ENCODE peak calls at places on chromosomes 13 and 19, in nine cellular contexts. One of them, this sample, is unnamed.

GRCh38 chr13:110421696-110422395 is 114.8 kb downstream of the COL4A2 start:
- DNase-seq in lower leg skin: no peak
- DNase-seq in astrocyte of the spinal cord: peak; percentile 96
- DNase-seq in uterus: no peak
- DNase-seq in stomach: no peak
- DNase-seq in esophagus muscularis mucosa: no peak
- DNase-seq in A549: no peak
- DNase-seq in fibroblast of lung: peak; percentile 98
- DNase-seq in NB4: peak; percentile 88
- DNase-seq in this sample: no peak

GRCh38 chr13:41822560-41822959 is 138.3 kb downstream of the VWA8 start:
- DNase-seq in lower leg skin: no peak
- DNase-seq in astrocyte of the spinal cord: no peak
- DNase-seq in uterus: no peak
- DNase-seq in stomach: no peak
- DNase-seq in esophagus muscularis mucosa: no peak
- DNase-seq in A549: no peak
- DNase-seq in fibroblast of lung: no peak
- DNase-seq in NB4: no peak
- DNase-seq in this sample: no peak

GRCh38 chr13:27728271-27728670 is 64.0 kb upstream of the GSX1 start:
- DNase-seq in lower leg skin: no peak
- DNase-seq in astrocyte of the spinal cord: no peak
- DNase-seq in uterus: no peak
- DNase-seq in stomach: no peak
- DNase-seq in esophagus muscularis mucosa: peak; percentile 78
- DNase-seq in A549: peak; percentile 14
- DNase-seq in fibroblast of lung: no peak
- DNase-seq in NB4: peak; percentile 19
- DNase-seq in this sample: no peak

GRCh38 chr13:104491951-104492350 is 1425.7 kb upstream of the SLC10A2 start:
- DNase-seq in lower leg skin: no peak
- DNase-seq in astrocyte of the spinal cord: no peak
- DNase-seq in uterus: no peak
- DNase-seq in stomach: no peak
- DNase-seq in esophagus muscularis mucosa: no peak
- DNase-seq in A549: no peak
- DNase-seq in fibroblast of lung: no peak
- DNase-seq in NB4: no peak
- DNase-seq in this sample: no peak

GRCh38 chr13:38763446-38764381 is 76.8 kb downstream of the FREM2 start:
- DNase-seq in lower leg skin: no peak
- DNase-seq in astrocyte of the spinal cord: peak; percentile 43
- DNase-seq in uterus: no peak
- DNase-seq in stomach: no peak
- DNase-seq in esophagus muscularis mucosa: no peak
- DNase-seq in A549: peak; percentile 13
- DNase-seq in fibroblast of lung: peak; percentile 38
- DNase-seq in NB4: peak; percentile 48
- DNase-seq in this sample: peak; percentile 87

GRCh38 chr13:20136781-20137703 is 23.8 kb downstream of the GJA3 start:
- DNase-seq in lower leg skin: no peak
- DNase-seq in astrocyte of the spinal cord: no peak
- DNase-seq in uterus: no peak
- DNase-seq in stomach: peak; percentile 59
- DNase-seq in esophagus muscularis mucosa: no peak
- DNase-seq in A549: peak; percentile 67
- DNase-seq in fibroblast of lung: peak; percentile 9
- DNase-seq in NB4: peak; percentile 61
- DNase-seq in this sample: no peak

GRCh38 chr19:17303940-17304267 is 679 bp upstream of the ABHD8 start:
- DNase-seq in lower leg skin: no peak
- DNase-seq in astrocyte of the spinal cord: no peak
- DNase-seq in uterus: peak; percentile 26
- DNase-seq in stomach: no peak
- DNase-seq in esophagus muscularis mucosa: no peak
- DNase-seq in A549: no peak
- DNase-seq in fibroblast of lung: no peak
- DNase-seq in NB4: no peak
- DNase-seq in this sample: no peak

GRCh38 chr13:100235311-100235901 is 146.5 kb downstream of the PCCA start:
- DNase-seq in lower leg skin: no peak
- DNase-seq in astrocyte of the spinal cord: peak; percentile 73
- DNase-seq in uterus: no peak
- DNase-seq in stomach: no peak
- DNase-seq in esophagus muscularis mucosa: no peak
- DNase-seq in A549: peak; percentile 46
- DNase-seq in fibroblast of lung: peak; percentile 43
- DNase-seq in NB4: peak; percentile 86
- DNase-seq in this sample: peak; percentile 99

GRCh38 chr13:47726394-47726793 is 274.7 kb downstream of the SUCLA2 start:
- DNase-seq in lower leg skin: no peak
- DNase-seq in astrocyte of the spinal cord: no peak
- DNase-seq in uterus: no peak
- DNase-seq in stomach: no peak
- DNase-seq in esophagus muscularis mucosa: peak; percentile 7
- DNase-seq in A549: no peak
- DNase-seq in fibroblast of lung: no peak
- DNase-seq in NB4: no peak
- DNase-seq in this sample: no peak

GRCh38 chr13:111990362-111990761 is 76.6 kb upstream of the SOX1 start:
- DNase-seq in lower leg skin: peak; percentile 37
- DNase-seq in astrocyte of the spinal cord: no peak
- DNase-seq in uterus: no peak
- DNase-seq in stomach: no peak
- DNase-seq in esophagus muscularis mucosa: no peak
- DNase-seq in A549: no peak
- DNase-seq in fibroblast of lung: no peak
- DNase-seq in NB4: no peak
- DNase-seq in this sample: no peak

GRCh38 chr13:44868397-44868796 is 120.9 kb downstream of the NUFIP1 start:
- DNase-seq in lower leg skin: no peak
- DNase-seq in astrocyte of the spinal cord: no peak
- DNase-seq in uterus: no peak
- DNase-seq in stomach: no peak
- DNase-seq in esophagus muscularis mucosa: no peak
- DNase-seq in A549: no peak
- DNase-seq in fibroblast of lung: no peak
- DNase-seq in NB4: no peak
- DNase-seq in this sample: no peak

GRCh38 chr13:28299941-28300340 is 161.6 kb downstream of the PAN3 start:
- DNase-seq in lower leg skin: no peak
- DNase-seq in astrocyte of the spinal cord: no peak
- DNase-seq in uterus: no peak
- DNase-seq in stomach: no peak
- DNase-seq in esophagus muscularis mucosa: no peak
- DNase-seq in A549: no peak
- DNase-seq in fibroblast of lung: no peak
- DNase-seq in NB4: no peak
- DNase-seq in this sample: no peak

GRCh38 chr19:2312819-2313501 is 5.0 kb upstream of the LINGO3 start:
- DNase-seq in lower leg skin: no peak
- DNase-seq in astrocyte of the spinal cord: no peak
- DNase-seq in uterus: no peak
- DNase-seq in stomach: no peak
- DNase-seq in esophagus muscularis mucosa: no peak
- DNase-seq in A549: no peak
- DNase-seq in fibroblast of lung: no peak
- DNase-seq in NB4: no peak
- DNase-seq in this sample: no peak

GRCh38 chr19:10289836-10290438 is at the start of gene ICAM5:
- DNase-seq in lower leg skin: peak; percentile 85
- DNase-seq in astrocyte of the spinal cord: no peak
- DNase-seq in uterus: no peak
- DNase-seq in stomach: no peak
- DNase-seq in esophagus muscularis mucosa: no peak
- DNase-seq in A549: peak; percentile 50
- DNase-seq in fibroblast of lung: no peak
- DNase-seq in NB4: peak; percentile 81
- DNase-seq in this sample: peak; percentile 75

GRCh38 chr13:98447130-98447529 is 129.8 kb downstream of the STK24 start:
- DNase-seq in lower leg skin: no peak
- DNase-seq in astrocyte of the spinal cord: no peak
- DNase-seq in uterus: no peak
- DNase-seq in stomach: no peak
- DNase-seq in esophagus muscularis mucosa: no peak
- DNase-seq in A549: no peak
- DNase-seq in fibroblast of lung: no peak
- DNase-seq in NB4: no peak
- DNase-seq in this sample: no peak

GRCh38 chr13:21465710-21466160 is 6.6 kb upstream of the ZDHHC20 start:
- DNase-seq in lower leg skin: no peak
- DNase-seq in astrocyte of the spinal cord: no peak
- DNase-seq in uterus: no peak
- DNase-seq in stomach: peak; percentile 85
- DNase-seq in esophagus muscularis mucosa: no peak
- DNase-seq in A549: no peak
- DNase-seq in fibroblast of lung: no peak
- DNase-seq in NB4: no peak
- DNase-seq in this sample: no peak

GRCh38 chr19:4161415-4162077 is 8.1 kb downstream of the CREB3L3 start:
- DNase-seq in lower leg skin: no peak
- DNase-seq in astrocyte of the spinal cord: no peak
- DNase-seq in uterus: no peak
- DNase-seq in stomach: no peak
- DNase-seq in esophagus muscularis mucosa: no peak
- DNase-seq in A549: no peak
- DNase-seq in fibroblast of lung: no peak
- DNase-seq in NB4: no peak
- DNase-seq in this sample: no peak

GRCh38 chr19:13428352-13428751 is 77.9 kb downstream of the CACNA1A start:
- DNase-seq in lower leg skin: no peak
- DNase-seq in astrocyte of the spinal cord: no peak
- DNase-seq in uterus: no peak
- DNase-seq in stomach: no peak
- DNase-seq in esophagus muscularis mucosa: no peak
- DNase-seq in A549: no peak
- DNase-seq in fibroblast of lung: peak; percentile 18
- DNase-seq in NB4: peak; percentile 22
- DNase-seq in this sample: peak; percentile 35

GRCh38 chr13:51249254-51249653 is 27.1 kb downstream of the FAM124A start:
- DNase-seq in lower leg skin: no peak
- DNase-seq in astrocyte of the spinal cord: no peak
- DNase-seq in uterus: no peak
- DNase-seq in stomach: no peak
- DNase-seq in esophagus muscularis mucosa: no peak
- DNase-seq in A549: no peak
- DNase-seq in fibroblast of lung: peak; percentile 30
- DNase-seq in NB4: no peak
- DNase-seq in this sample: no peak

GRCh38 chr13:51252954-51253531 is 30.8 kb downstream of the FAM124A start:
- DNase-seq in lower leg skin: no peak
- DNase-seq in astrocyte of the spinal cord: no peak
- DNase-seq in uterus: no peak
- DNase-seq in stomach: no peak
- DNase-seq in esophagus muscularis mucosa: no peak
- DNase-seq in A549: no peak
- DNase-seq in fibroblast of lung: no peak
- DNase-seq in NB4: peak; percentile 54
- DNase-seq in this sample: no peak

GRCh38 chr13:51246411-51247298 is 24.5 kb downstream of the FAM124A start:
- DNase-seq in lower leg skin: no peak
- DNase-seq in astrocyte of the spinal cord: no peak
- DNase-seq in uterus: no peak
- DNase-seq in stomach: no peak
- DNase-seq in esophagus muscularis mucosa: no peak
- DNase-seq in A549: no peak
- DNase-seq in fibroblast of lung: no peak
- DNase-seq in NB4: no peak
- DNase-seq in this sample: no peak

GRCh38 chr13:51251480-51251879 is 29.3 kb downstream of the FAM124A start:
- DNase-seq in lower leg skin: no peak
- DNase-seq in astrocyte of the spinal cord: no peak
- DNase-seq in uterus: no peak
- DNase-seq in stomach: no peak
- DNase-seq in esophagus muscularis mucosa: peak; percentile 39
- DNase-seq in A549: no peak
- DNase-seq in fibroblast of lung: no peak
- DNase-seq in NB4: no peak
- DNase-seq in this sample: no peak

GRCh38 chr13:51249767-51250741 is 27.9 kb downstream of the FAM124A start:
- DNase-seq in lower leg skin: no peak
- DNase-seq in astrocyte of the spinal cord: no peak
- DNase-seq in uterus: no peak
- DNase-seq in stomach: no peak
- DNase-seq in esophagus muscularis mucosa: peak; percentile 3
- DNase-seq in A549: no peak
- DNase-seq in fibroblast of lung: no peak
- DNase-seq in NB4: peak; percentile 35
- DNase-seq in this sample: no peak
- TF ChIP-seq CTCF in lower leg skin: no peak
- TF ChIP-seq CTCF in astrocyte of the spinal cord: peak; percentile 48
- TF ChIP-seq CTCF in uterus: no peak
- TF ChIP-seq CTCF in stomach: peak; percentile 21
- TF ChIP-seq CTCF in esophagus muscularis mucosa: no peak
- TF ChIP-seq CTCF in A549: peak; percentile 6
- TF ChIP-seq CTCF in fibroblast of lung: no peak
- TF ChIP-seq CTCF in NB4: peak; percentile 63
- TF ChIP-seq CTCF in this sample: peak; percentile 60

GRCh38 chr19:29467824-29468401 is 57.9 kb upstream of the VSTM2B start:
- DNase-seq in lower leg skin: no peak
- DNase-seq in astrocyte of the spinal cord: no peak
- DNase-seq in uterus: no peak
- DNase-seq in stomach: no peak
- DNase-seq in esophagus muscularis mucosa: peak; percentile 53
- DNase-seq in A549: peak; percentile 77
- DNase-seq in fibroblast of lung: no peak
- DNase-seq in NB4: peak; percentile 31
- DNase-seq in this sample: peak; percentile 13
- TF ChIP-seq CTCF in lower leg skin: no peak
- TF ChIP-seq CTCF in astrocyte of the spinal cord: peak; percentile 7
- TF ChIP-seq CTCF in uterus: no peak
- TF ChIP-seq CTCF in stomach: no peak
- TF ChIP-seq CTCF in esophagus muscularis mucosa: no peak
- TF ChIP-seq CTCF in A549: peak; percentile 59
- TF ChIP-seq CTCF in fibroblast of lung: no peak
- TF ChIP-seq CTCF in NB4: peak; percentile 36
- TF ChIP-seq CTCF in this sample: peak; percentile 33

DNA sequence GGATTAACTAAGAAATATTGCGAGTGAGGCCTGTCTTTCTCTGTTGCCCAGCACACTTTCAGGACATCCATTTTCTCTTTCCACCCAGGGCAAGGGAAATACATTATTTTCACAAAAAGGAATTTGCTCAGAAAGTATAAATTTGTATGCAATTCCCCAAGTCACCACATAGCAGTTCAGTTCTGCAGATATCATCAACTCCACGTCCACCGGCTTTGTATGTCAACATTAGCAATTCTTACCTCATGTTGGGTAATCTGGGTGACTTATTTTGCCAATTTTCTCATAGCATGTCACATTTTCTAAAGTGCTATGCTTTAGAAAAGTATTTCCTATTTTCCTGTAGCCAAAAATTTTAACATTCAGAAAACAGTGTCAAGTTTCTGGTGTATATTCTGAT is 501.8 kb downstream of the EFNB2 start:
- DNase-seq in lower leg skin: no peak
- DNase-seq in astrocyte of the spinal cord: peak; percentile 47
- DNase-seq in uterus: no peak
- DNase-seq in stomach: no peak
- DNase-seq in esophagus muscularis mucosa: no peak
- DNase-seq in A549: peak; percentile 27
- DNase-seq in fibroblast of lung: peak; percentile 63
- DNase-seq in NB4: peak; percentile 27
- DNase-seq in this sample: peak; percentile 4
- TF ChIP-seq CTCF in lower leg skin: no peak
- TF ChIP-seq CTCF in astrocyte of the spinal cord: peak; percentile 29
- TF ChIP-seq CTCF in uterus: no peak
- TF ChIP-seq CTCF in stomach: no peak
- TF ChIP-seq CTCF in esophagus muscularis mucosa: no peak
- TF ChIP-seq CTCF in A549: no peak
- TF ChIP-seq CTCF in fibroblast of lung: peak; percentile 33
- TF ChIP-seq CTCF in NB4: no peak
- TF ChIP-seq CTCF in this sample: no peak

GRCh38 chr19:30696514-30696913 is 324.3 kb downstream of the ZNF536 start:
- DNase-seq in lower leg skin: peak; percentile 45
- DNase-seq in astrocyte of the spinal cord: no peak
- DNase-seq in uterus: no peak
- DNase-seq in stomach: no peak
- DNase-seq in esophagus muscularis mucosa: no peak
- DNase-seq in A549: peak; percentile 78
- DNase-seq in fibroblast of lung: no peak
- DNase-seq in NB4: peak; percentile 35
- DNase-seq in this sample: peak; percentile 67
- TF ChIP-seq CTCF in lower leg skin: no peak
- TF ChIP-seq CTCF in astrocyte of the spinal cord: peak; percentile 40
- TF ChIP-seq CTCF in uterus: peak; percentile 44
- TF ChIP-seq CTCF in stomach: no peak
- TF ChIP-seq CTCF in esophagus muscularis mucosa: no peak
- TF ChIP-seq CTCF in A549: peak; percentile 37
- TF ChIP-seq CTCF in fibroblast of lung: peak; percentile 8
- TF ChIP-seq CTCF in NB4: peak; percentile 38
- TF ChIP-seq CTCF in this sample: peak; percentile 73

This sample was measured in A673.